ENCODE peak calls at places on chromosomes 7 and 10, in seven cellular contexts. One of them, this sample, is unnamed.

GRCh38 chr7:148584154-148584827 is 6.3 kb upstream of the C7orf33 start:
- DNase-seq in foreskin fibroblast: no peak
- DNase-seq in amygdala: no peak
- DNase-seq in left kidney: no peak
- DNase-seq in OCI-M1: no peak
- DNase-seq in left ventricle myocardium inferior: no peak
- DNase-seq in stromal cell of bone marrow: no peak
- DNase-seq in this sample: no peak

GRCh38 chr10:96268341-96268909 is 2.9 kb downstream of the BLNK start:
- DNase-seq in amygdala: no peak
- DNase-seq in foreskin fibroblast: no peak
- DNase-seq in stromal cell of bone marrow: no peak
- DNase-seq in left kidney: no peak
- DNase-seq in left ventricle myocardium inferior: no peak
- DNase-seq in OCI-M1: no peak
- DNase-seq in this sample: no peak

GRCh38 chr7:155219947-155220769 is 77.5 kb upstream of the INSIG1 start:
- DNase-seq in amygdala: no peak
- DNase-seq in left kidney: no peak
- DNase-seq in OCI-M1: no peak
- DNase-seq in foreskin fibroblast: peak; percentile 49
- DNase-seq in stromal cell of bone marrow: no peak
- DNase-seq in left ventricle myocardium inferior: no peak
- DNase-seq in this sample: no peak

GRCh38 chr7:151736403-151736909 is 140.5 kb downstream of the PRKAG2 start:
- DNase-seq in foreskin fibroblast: peak; percentile 97
- DNase-seq in stromal cell of bone marrow: peak; percentile 94
- DNase-seq in amygdala: no peak
- DNase-seq in OCI-M1: no peak
- DNase-seq in left ventricle myocardium inferior: peak; percentile 72
- DNase-seq in left kidney: peak; percentile 99
- DNase-seq in this sample: peak; percentile 55

GRCh38 chr7:83502636-83503035 is 146.3 kb downstream of the SEMA3E start:
- DNase-seq in foreskin fibroblast: no peak
- DNase-seq in OCI-M1: no peak
- DNase-seq in stromal cell of bone marrow: no peak
- DNase-seq in left ventricle myocardium inferior: no peak
- DNase-seq in left kidney: no peak
- DNase-seq in amygdala: no peak
- DNase-seq in this sample: no peak

GRCh38 chr10:93080350-93081046 is 6.8 kb downstream of the CYP26A1 start:
- DNase-seq in left ventricle myocardium inferior: peak; percentile 36
- DNase-seq in OCI-M1: peak; percentile 61
- DNase-seq in amygdala: peak; percentile 5
- DNase-seq in left kidney: peak; percentile 67
- DNase-seq in foreskin fibroblast: no peak
- DNase-seq in stromal cell of bone marrow: no peak
- DNase-seq in this sample: peak; percentile 68

GRCh38 chr10:69865450-69865849 is 63.7 kb downstream of the COL13A1 start:
- DNase-seq in stromal cell of bone marrow: no peak
- DNase-seq in left kidney: no peak
- DNase-seq in amygdala: no peak
- DNase-seq in foreskin fibroblast: no peak
- DNase-seq in left ventricle myocardium inferior: no peak
- DNase-seq in OCI-M1: no peak
- DNase-seq in this sample: no peak

GRCh38 chr10:74292871-74293427 is 141.9 kb downstream of the ADK start:
- DNase-seq in amygdala: no peak
- DNase-seq in OCI-M1: no peak
- DNase-seq in stromal cell of bone marrow: no peak
- DNase-seq in left ventricle myocardium inferior: no peak
- DNase-seq in left kidney: peak; percentile 72
- DNase-seq in foreskin fibroblast: peak; percentile 18
- DNase-seq in this sample: no peak

GRCh38 chr10:86850481-86850880 is 94.1 kb downstream of the BMPR1A start:
- DNase-seq in foreskin fibroblast: no peak
- DNase-seq in left ventricle myocardium inferior: no peak
- DNase-seq in amygdala: no peak
- DNase-seq in stromal cell of bone marrow: no peak
- DNase-seq in OCI-M1: no peak
- DNase-seq in left kidney: no peak
- DNase-seq in this sample: no peak

GRCh38 chr7:99631311-99632109 is 14.8 kb downstream of the ZSCAN25 start:
- DNase-seq in left ventricle myocardium inferior: peak; percentile 34
- DNase-seq in OCI-M1: peak; percentile 80
- DNase-seq in left kidney: peak; percentile 24
- DNase-seq in foreskin fibroblast: peak; percentile 17
- DNase-seq in amygdala: peak; percentile 10
- DNase-seq in stromal cell of bone marrow: peak; percentile 36
- DNase-seq in this sample: no peak

GRCh38 chr7:127409629-127410028 is 17.1 kb upstream of the ZNF800 start:
- DNase-seq in left ventricle myocardium inferior: no peak
- DNase-seq in left kidney: no peak
- DNase-seq in OCI-M1: no peak
- DNase-seq in stromal cell of bone marrow: no peak
- DNase-seq in amygdala: no peak
- DNase-seq in foreskin fibroblast: no peak
- DNase-seq in this sample: no peak

GRCh38 chr7:41984888-41985287 is 252.1 kb downstream of the GLI3 start:
- DNase-seq in OCI-M1: no peak
- DNase-seq in foreskin fibroblast: peak; percentile 66
- DNase-seq in left kidney: no peak
- DNase-seq in left ventricle myocardium inferior: no peak
- DNase-seq in stromal cell of bone marrow: no peak
- DNase-seq in amygdala: no peak
- DNase-seq in this sample: no peak

GRCh38 chr10:30818854-30819253 is 189.3 kb upstream of the LYZL2 start:
- DNase-seq in OCI-M1: no peak
- DNase-seq in stromal cell of bone marrow: peak; percentile 68
- DNase-seq in left kidney: peak; percentile 61
- DNase-seq in amygdala: no peak
- DNase-seq in foreskin fibroblast: peak; percentile 70
- DNase-seq in left ventricle myocardium inferior: peak; percentile 37
- DNase-seq in this sample: no peak

This sample was measured in glutamatergic neuron.